ENCODE peak calls at places on chromosomes 4 and X, in ten cellular contexts. O, Y, E, A, X, S, C, R, P and F are unnamed samples.
A peak's percentile ranks its signal among the peaks of the same experiment; 100 is the strongest.

GRCh38 chrX:134315893-134316292 is 78.9 kb downstream of the CCDC160 start:
- DNase-seq in X (no peak), E (no peak), P (no peak), O (no peak), Y (no peak), S (no peak), A (no peak), C (no peak), R (no peak), F (no peak)

GRCh38 chr4:15893967-15894366 is 44.6 kb downstream of the FGFBP1 start:
- DNase-seq in R (no peak), P (peak; percentile 82), C (no peak), E (peak; percentile 90), A (no peak), X (no peak), O (no peak), S (no peak), Y (no peak), F (no peak)

GRCh38 chrX:71616672-71617529 is 1.4 kb downstream of the CXCR3 start:
- DNase-seq in O (no peak), R (no peak), P (no peak), S (no peak), C (no peak), A (no peak), X (no peak), Y (no peak), E (no peak), F (no peak)

GRCh38 chr4:47662975-47663374 is 174.9 kb downstream of the CORIN start:
- DNase-seq in O (no peak), X (peak; percentile 43), A (no peak), R (no peak), P (no peak), E (peak; percentile 29), S (no peak), C (peak; percentile 48), Y (no peak), F (no peak)

GRCh38 chr4:123304151-123305021 is 92.2 kb upstream of the SPRY1 start:
- DNase-seq in S (peak; percentile 10), P (no peak), O (no peak), X (peak; percentile 86), C (no peak), R (peak; percentile 25), A (no peak), E (no peak), Y (peak; percentile 13), F (no peak)

GRCh38 chrX:55487143-55487542 is 2.5 kb downstream of the USP51 start:
- DNase-seq in X (no peak), P (no peak), Y (no peak), S (no peak), E (no peak), A (no peak), C (no peak), O (no peak), R (no peak), F (peak; percentile 9)

GRCh38 chr4:4477796-4478195 is 64.1 kb downstream of the STX18 start:
- DNase-seq in P (no peak), C (no peak), O (no peak), R (no peak), E (no peak), X (no peak), Y (no peak), S (no peak), A (no peak), F (no peak)

GRCh38 chr4:176775326-176775725 is 17.4 kb downstream of the VEGFC start:
- DNase-seq in A (no peak), O (no peak), C (no peak), P (no peak), Y (no peak), R (no peak), S (no peak), X (no peak), E (no peak), F (no peak)

GRCh38 chrX:140933056-140933455 is 69.3 kb upstream of the SPANXB1 start:
- DNase-seq in S (no peak), Y (no peak), C (no peak), R (no peak), P (no peak), A (no peak), O (no peak), E (no peak), X (no peak), F (no peak)

GRCh38 chrX:41468647-41469323 is 21.6 kb downstream of the NYX start:
- DNase-seq in X (no peak), S (no peak), R (no peak), A (no peak), O (no peak), E (no peak), C (no peak), Y (peak; percentile 26), P (no peak), F (no peak)

GRCh38 chr4:179595671-179596410 is 2153.6 kb upstream of the AGA start:
- DNase-seq in X (no peak), E (peak; percentile 8), S (no peak), O (no peak), C (no peak), R (no peak), A (no peak), P (no peak), Y (no peak), F (no peak)

GRCh38 chrX:80282535-80282934 is 137.7 kb upstream of the TENT5D start:
- DNase-seq in E (no peak), S (no peak), X (no peak), R (no peak), O (no peak), Y (no peak), A (no peak), P (no peak), C (peak; percentile 1), F (no peak)
- TF ChIP-seq CTCF in E (peak; percentile 27), S (peak; percentile 32), X (peak; percentile 64), R (no peak), O (no peak), Y (peak; percentile 15), A (no peak), P (peak; percentile 24), C (peak; percentile 49), F (no peak)

DNA sequence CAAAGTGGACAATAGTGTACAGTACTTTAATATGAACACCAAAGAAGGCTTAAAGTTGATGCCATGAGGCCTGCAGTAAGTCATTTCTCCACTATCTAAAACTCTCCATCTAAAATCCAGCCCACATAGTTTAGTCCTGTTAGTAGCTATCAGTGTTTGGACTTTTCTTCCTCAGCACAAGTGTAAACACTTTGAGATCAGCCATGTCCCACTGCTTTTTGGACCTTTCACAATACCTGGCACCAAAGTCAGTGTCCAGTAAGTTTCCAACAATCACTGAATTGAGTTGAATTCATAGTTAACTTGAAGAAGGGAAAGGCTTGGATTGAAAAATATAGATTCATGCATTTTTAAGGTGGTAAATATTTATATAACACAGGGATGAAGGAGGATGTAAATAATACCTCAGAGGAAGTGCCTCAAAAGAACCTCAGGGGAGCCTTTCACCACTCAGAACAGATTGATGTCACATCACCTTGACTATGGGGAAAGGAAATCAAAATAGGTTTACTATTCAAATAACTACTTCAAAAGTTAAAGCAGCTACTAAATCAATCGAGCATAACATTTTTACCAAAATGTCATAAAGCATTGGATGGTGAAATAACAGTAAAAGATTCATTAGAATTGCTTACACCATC is 76.7 kb downstream of the FTHL17 start:
- DNase-seq in C (no peak), E (no peak), R (no peak), S (no peak), X (no peak), Y (no peak), P (no peak), O (no peak), A (no peak), F (no peak)
- H3K4me1 ChIP-seq in C (no peaks in the 10 kb centered on the region), E (no peaks in the 10 kb centered on the region), R (no peaks in the 10 kb centered on the region), S (no peaks in the 10 kb centered on the region), X (no peaks in the 10 kb centered on the region), Y (no peaks in the 10 kb centered on the region), P (no peaks in the 10 kb centered on the region), O (no peaks in the 10 kb centered on the region), A (no peaks in the 10 kb centered on the region), F (no peaks in the 10 kb centered on the region)

GRCh38 chr4:168480991-168481588 is 798 bp upstream of the DDX60L start:
- DNase-seq in X (peak; percentile 4), R (no peak), A (peak; percentile 25), C (peak; percentile 88), S (peak; percentile 14), P (peak; percentile 54), E (peak; percentile 70), O (peak; percentile 15), Y (peak; percentile 36), F (no peak)

GRCh38 chr4:168478868-168479267 is 1.4 kb downstream of the DDX60L start:
- DNase-seq in A (no peak), P (no peak), R (no peak), C (no peak), X (no peak), S (no peak), E (no peak), Y (no peak), O (no peak), F (no peak)

GRCh38 chr4:168472920-168473319 is 7.4 kb downstream of the DDX60L start:
- DNase-seq in A (no peak), S (no peak), O (no peak), C (no peak), P (no peak), Y (no peak), E (no peak), R (no peak), X (no peak), F (no peak)

GRCh38 chr4:168474660-168475320 is 5.5 kb downstream of the DDX60L start:
- DNase-seq in Y (no peak), O (no peak), P (no peak), X (no peak), E (no peak), A (no peak), C (no peak), R (no peak), S (no peak), F (no peak)

DNA sequence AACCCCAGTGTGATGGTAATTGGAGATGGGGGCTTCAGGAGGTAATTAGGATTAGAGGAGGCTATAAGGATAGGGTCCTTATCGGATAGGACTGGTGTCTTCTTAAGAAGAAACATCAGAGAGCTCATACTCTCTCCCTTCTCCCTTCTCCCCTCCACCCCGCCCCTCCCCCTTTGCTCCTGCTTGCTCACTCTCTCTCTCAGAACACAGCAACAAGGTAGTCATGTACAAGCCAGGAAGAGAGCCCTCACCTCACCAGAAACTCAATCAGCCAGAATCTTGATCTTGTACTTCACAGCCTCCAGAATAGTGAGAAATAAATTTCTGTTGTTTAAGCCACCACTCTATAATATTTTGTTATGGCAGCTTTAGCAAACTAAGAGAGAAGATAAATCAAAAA is 4.5 kb downstream of the DDX60L start:
- DNase-seq in S (no peak), X (no peak), C (no peak), E (no peak), Y (no peak), R (no peak), A (no peak), P (no peak), O (no peak), F (no peak)
- H3K27ac ChIP-seq in S (no peak overlapping the region), X (no peak overlapping the region), C (no peak overlapping the region), E (peak overlapping the region; percentile 2), Y (no peak overlapping the region), R (no peak overlapping the region), A (no peak overlapping the region), P (peak overlapping the region; percentile 59), O (no peak overlapping the region), F (no peak overlapping the region)

GRCh38 chr4:84455697-84456096 is 43.4 kb downstream of the NKX6-1 start:
- DNase-seq in Y (no peak), P (no peak), E (no peak), R (no peak), X (no peak), A (no peak), O (no peak), C (no peak), S (no peak), F (no peak)

GRCh38 chr4:84456157-84456556 is 42.9 kb downstream of the NKX6-1 start:
- DNase-seq in X (no peak), Y (no peak), R (no peak), O (no peak), C (no peak), P (no peak), A (no peak), E (no peak), S (no peak), F (no peak)

GRCh38 chr4:84451546-84451945 is 47.5 kb downstream of the NKX6-1 start:
- DNase-seq in A (no peak), C (peak; percentile 7), Y (no peak), E (no peak), R (no peak), S (no peak), P (no peak), X (peak; percentile 1), O (no peak), F (no peak)
- TF ChIP-seq CTCF in A (no peak), C (peak; percentile 60), Y (no peak), E (peak; percentile 71), R (peak; percentile 26), S (peak; percentile 35), P (peak; percentile 46), X (peak; percentile 73), O (peak; percentile 19), F (no peak)